ENCODE peak calls at places on chromosome 12, in five cellular contexts. O, R, H, T and A are unnamed samples.

GRCh38 chr12:111409403-111410228 is 3.9 kb downstream of the SH2B3 start:
- DNase-seq in O (peak; percentile 25), R (peak; percentile 23), H (peak; percentile 70), T (peak; percentile 75), A (peak; percentile 98)

GRCh38 chr12:107461222-107461980 is 224.2 kb upstream of the PWP1 start:
- DNase-seq in O (no peak), R (no peak), H (no peak), T (no peak), A (peak; percentile 90)

GRCh38 chr12:76375470-76375869 is 27.3 kb upstream of the BBS10 start:
- DNase-seq in O (no peak), R (no peak), H (no peak), T (no peak), A (peak; percentile 1)

GRCh38 chr12:2250797-2251196 is 198.0 kb downstream of the CACNA1C start:
- DNase-seq in O (no peak), R (no peak), H (no peak), T (no peak), A (no peak)

GRCh38 chr12:90407841-90408240 is 547.1 kb downstream of the CCER1 start:
- DNase-seq in O (no peak), R (peak; percentile 41), H (no peak), T (no peak), A (peak; percentile 16)

GRCh38 chr12:43988838-43989560 is 153.1 kb downstream of the TMEM117 start:
- DNase-seq in O (no peak), R (no peak), H (no peak), T (no peak), A (peak; percentile 10)

GRCh38 chr12:71780207-71780822 is 25.7 kb downstream of the RAB21 start:
- DNase-seq in O (peak; percentile 29), R (peak; percentile 57), H (peak; percentile 13), T (peak; percentile 69), A (peak; percentile 42)

GRCh38 chr12:122895757-122896636 is at the start of gene VPS37B:
- DNase-seq in O (peak; percentile 81), R (peak; percentile 97), H (peak; percentile 87), T (peak; percentile 27), A (peak; percentile 88)

GRCh38 chr12:897386-897785 is 52.1 kb downstream of the RAD52 start:
- DNase-seq in O (no peak), R (no peak), H (no peak), T (no peak), A (no peak)

GRCh38 chr12:111122458-111122878 is 202.1 kb upstream of the MYL2 start:
- DNase-seq in O (no peak), R (no peak), H (peak; percentile 41), T (no peak), A (no peak)

GRCh38 chr12:69630191-69630590 is 19.5 kb upstream of the LRRC10 start:
- DNase-seq in O (no peak), R (no peak), H (no peak), T (peak; percentile 22), A (peak; percentile 16)

GRCh38 chr12:104697186-104697585 is 240.4 kb downstream of the CHST11 start:
- DNase-seq in O (no peak), R (no peak), H (no peak), T (no peak), A (no peak)

GRCh38 chr12:32036477-32037263 is 70.0 kb upstream of the BICD1 start:
- DNase-seq in O (no peak), R (peak; percentile 49), H (no peak), T (no peak), A (no peak)

GRCh38 chr12:95740751-95741150 is 49.8 kb downstream of the NTN4 start:
- DNase-seq in O (no peak), R (no peak), H (no peak), T (no peak), A (no peak)

GRCh38 chr12:67434653-67435375 is 165.7 kb downstream of the CAND1 start:
- DNase-seq in O (no peak), R (no peak), H (no peak), T (no peak), A (peak; percentile 95)

GRCh38 chr12:639566-639965 is 23.7 kb downstream of the NINJ2 start:
- DNase-seq in O (no peak), R (no peak), H (no peak), T (no peak), A (no peak)

GRCh38 chr12:12992418-12993175 is 7.5 kb downstream of the HEBP1 start:
- DNase-seq in O (no peak), R (no peak), H (no peak), T (peak; percentile 1), A (peak; percentile 86)

GRCh38 chr12:12925383-12925782 is 26.6 kb downstream of the GPRC5D start:
- DNase-seq in O (no peak), R (no peak), H (no peak), T (no peak), A (no peak)

GRCh38 chr12:48788522-48788851 is 402 bp downstream of the ADCY6 start:
- DNase-seq in O (no peak), R (no peak), H (no peak), T (no peak), A (no peak)

GRCh38 chr12:38161123-38162000 is 155.2 kb upstream of the ALG10B start:
- DNase-seq in O (no peak), R (no peak), H (no peak), T (no peak), A (no peak)

GRCh38 chr12:13196302-13196921 is at the start of gene EMP1:
- DNase-seq in O (peak; percentile 18), R (no peak), H (no peak), T (peak; percentile 9), A (peak; percentile 100)

GRCh38 chr12:50403001-50403440 is 2.3 kb downstream of the LARP4 start:
- DNase-seq in O (no peak), R (no peak), H (no peak), T (peak; percentile 33), A (no peak)

GRCh38 chr12:131774576-131774975 is 53.6 kb upstream of the MMP17 start:
- DNase-seq in O (no peak), R (no peak), H (no peak), T (no peak), A (no peak)

GRCh38 chr12:71439613-71440392 is at the start of gene LGR5:
- DNase-seq in O (no peak), R (peak; percentile 76), H (peak; percentile 83), T (no peak), A (peak; percentile 21)

GRCh38 chr12:18345021-18345735 is 83.9 kb downstream of the PIK3C2G start:
- DNase-seq in O (no peak), R (no peak), H (no peak), T (peak; percentile 92), A (no peak)

GRCh38 chr12:20602671-20603402 is 92.3 kb upstream of the SLCO1C1 start:
- DNase-seq in O (no peak), R (no peak), H (no peak), T (no peak), A (no peak)

GRCh38 chr12:86698581-86698980 is 442.4 kb upstream of the MGAT4C start:
- DNase-seq in O (no peak), R (no peak), H (no peak), T (no peak), A (peak; percentile 83)

GRCh38 chr12:94710933-94711332 is 60.6 kb upstream of the TMCC3 start:
- DNase-seq in O (no peak), R (peak; percentile 76), H (no peak), T (peak; percentile 60), A (peak; percentile 22)

GRCh38 chr12:56104815-56105476 is 587 bp downstream of the PA2G4 start:
- DNase-seq in O (no peak), R (peak; percentile 60), H (peak; percentile 55), T (peak; percentile 22), A (peak; percentile 23)

GRCh38 chr12:53365245-53365904 is 14.6 kb upstream of the SP1 start:
- DNase-seq in O (no peak), R (no peak), H (no peak), T (peak; percentile 13), A (no peak)

GRCh38 chr12:72610854-72611358 is 338.7 kb downstream of the TRHDE start:
- DNase-seq in O (no peak), R (no peak), H (no peak), T (no peak), A (no peak)

GRCh38 chr12:59736786-59737185 is 141.0 kb downstream of the SLC16A7 start:
- DNase-seq in O (no peak), R (no peak), H (no peak), T (no peak), A (peak; percentile 80)

GRCh38 chr12:92541024-92541423 is 161.8 kb upstream of the PLEKHG7 start:
- DNase-seq in O (no peak), R (no peak), H (no peak), T (peak; percentile 12), A (no peak)

GRCh38 chr12:124767075-124767821 is 96.4 kb downstream of the SCARB1 start:
- DNase-seq in O (peak; percentile 68), R (peak; percentile 94), H (peak; percentile 92), T (peak; percentile 51), A (peak; percentile 64)

GRCh38 chr12:69351462-69352236 is 3.5 kb downstream of the LYZ start:
- DNase-seq in O (no peak), R (no peak), H (no peak), T (no peak), A (no peak)

GRCh38 chr12:85076688-85077430 is 40.7 kb downstream of the LRRIQ1 start:
- DNase-seq in O (no peak), R (peak; percentile 51), H (no peak), T (peak; percentile 71), A (peak; percentile 65)

GRCh38 chr12:105617141-105617540 is 286.6 kb downstream of the C12orf75 start:
- DNase-seq in O (no peak), R (no peak), H (no peak), T (no peak), A (no peak)

GRCh38 chr12:75694891-75695290 is 183.5 kb upstream of the KRR1 start:
- DNase-seq in O (no peak), R (no peak), H (no peak), T (no peak), A (no peak)

GRCh38 chr12:6827982-6828670 is at the start of gene P3H3:
- DNase-seq in O (peak; percentile 10), R (peak; percentile 72), H (peak; percentile 53), T (no peak), A (peak; percentile 59)